ENCODE peak calls at places on chromosomes 7 and 10, in nine cellular contexts. One of them, this sample, is unnamed.

GRCh38 chr7:50310361-50310760 is 5.8 kb downstream of the IKZF1 start:
- DNase-seq in AG04450: no peak
- DNase-seq in WERI-Rb-1: no peak
- DNase-seq in A673: no peak
- DNase-seq in fibroblast of pulmonary artery: no peak
- DNase-seq in mammary epithelial cell: no peak
- DNase-seq in HFF-Myc: no peak
- DNase-seq in HL-60: peak
- DNase-seq in GM13976: no peak
- DNase-seq in this sample: no peak

GRCh38 chr7:1812693-1813393 is 142.8 kb downstream of the ELFN1 start:
- DNase-seq in HFF-Myc: no peak
- DNase-seq in HL-60: no peak
- DNase-seq in A673: peak
- DNase-seq in fibroblast of pulmonary artery: no peak
- DNase-seq in WERI-Rb-1: peak
- DNase-seq in AG04450: no peak
- DNase-seq in mammary epithelial cell: no peak
- DNase-seq in GM13976: peak
- DNase-seq in this sample: no peak

GRCh38 chr10:121104476-121105111 is 253.4 kb downstream of the WDR11 start:
- DNase-seq in HFF-Myc: no peak
- DNase-seq in fibroblast of pulmonary artery: no peak
- DNase-seq in WERI-Rb-1: no peak
- DNase-seq in mammary epithelial cell: peak
- DNase-seq in A673: no peak
- DNase-seq in HL-60: no peak
- DNase-seq in AG04450: no peak
- DNase-seq in GM13976: no peak
- DNase-seq in this sample: no peak

GRCh38 chr7:83413831-83414230 is 235.1 kb downstream of the SEMA3E start:
- DNase-seq in fibroblast of pulmonary artery: peak
- DNase-seq in A673: peak
- DNase-seq in AG04450: no peak
- DNase-seq in mammary epithelial cell: no peak
- DNase-seq in HFF-Myc: no peak
- DNase-seq in GM13976: no peak
- DNase-seq in HL-60: no peak
- DNase-seq in WERI-Rb-1: no peak
- DNase-seq in this sample: no peak

GRCh38 chr7:44973610-44974401 is 5.0 kb downstream of the MYO1G start:
- DNase-seq in fibroblast of pulmonary artery: peak
- DNase-seq in WERI-Rb-1: peak
- DNase-seq in mammary epithelial cell: no peak
- DNase-seq in HFF-Myc: no peak
- DNase-seq in AG04450: no peak
- DNase-seq in A673: peak
- DNase-seq in HL-60: peak
- DNase-seq in GM13976: no peak
- DNase-seq in this sample: peak

GRCh38 chr7:26743205-26743604 is 121.2 kb downstream of the SKAP2 start:
- DNase-seq in HFF-Myc: no peak
- DNase-seq in AG04450: no peak
- DNase-seq in fibroblast of pulmonary artery: no peak
- DNase-seq in GM13976: no peak
- DNase-seq in mammary epithelial cell: no peak
- DNase-seq in HL-60: no peak
- DNase-seq in WERI-Rb-1: no peak
- DNase-seq in A673: no peak
- DNase-seq in this sample: no peak

GRCh38 chr10:84194424-84195043 is at the start of gene CDHR1:
- DNase-seq in GM13976: peak
- DNase-seq in HFF-Myc: no peak
- DNase-seq in mammary epithelial cell: no peak
- DNase-seq in A673: peak
- DNase-seq in fibroblast of pulmonary artery: no peak
- DNase-seq in AG04450: no peak
- DNase-seq in WERI-Rb-1: peak
- DNase-seq in HL-60: no peak
- DNase-seq in this sample: peak

GRCh38 chr10:109282510-109282909 is 640.8 kb downstream of the XPNPEP1 start:
- DNase-seq in AG04450: peak
- DNase-seq in fibroblast of pulmonary artery: peak
- DNase-seq in mammary epithelial cell: no peak
- DNase-seq in WERI-Rb-1: no peak
- DNase-seq in GM13976: no peak
- DNase-seq in HFF-Myc: peak
- DNase-seq in HL-60: no peak
- DNase-seq in A673: no peak
- DNase-seq in this sample: no peak

GRCh38 chr7:15011289-15011688 is 108.7 kb upstream of the DGKB start:
- DNase-seq in GM13976: no peak
- DNase-seq in fibroblast of pulmonary artery: no peak
- DNase-seq in HFF-Myc: no peak
- DNase-seq in WERI-Rb-1: no peak
- DNase-seq in AG04450: no peak
- DNase-seq in HL-60: no peak
- DNase-seq in mammary epithelial cell: no peak
- DNase-seq in A673: no peak
- DNase-seq in this sample: no peak

GRCh38 chr7:15005672-15006071 is 103.1 kb upstream of the DGKB start:
- DNase-seq in HFF-Myc: no peak
- DNase-seq in AG04450: no peak
- DNase-seq in WERI-Rb-1: no peak
- DNase-seq in mammary epithelial cell: no peak
- DNase-seq in fibroblast of pulmonary artery: no peak
- DNase-seq in A673: no peak
- DNase-seq in HL-60: no peak
- DNase-seq in GM13976: no peak
- DNase-seq in this sample: no peak

GRCh38 chr7:15012135-15012534 is 109.6 kb upstream of the DGKB start:
- DNase-seq in GM13976: no peak
- DNase-seq in A673: no peak
- DNase-seq in AG04450: no peak
- DNase-seq in HL-60: no peak
- DNase-seq in fibroblast of pulmonary artery: no peak
- DNase-seq in HFF-Myc: no peak
- DNase-seq in WERI-Rb-1: no peak
- DNase-seq in mammary epithelial cell: no peak
- DNase-seq in this sample: no peak

DNA sequence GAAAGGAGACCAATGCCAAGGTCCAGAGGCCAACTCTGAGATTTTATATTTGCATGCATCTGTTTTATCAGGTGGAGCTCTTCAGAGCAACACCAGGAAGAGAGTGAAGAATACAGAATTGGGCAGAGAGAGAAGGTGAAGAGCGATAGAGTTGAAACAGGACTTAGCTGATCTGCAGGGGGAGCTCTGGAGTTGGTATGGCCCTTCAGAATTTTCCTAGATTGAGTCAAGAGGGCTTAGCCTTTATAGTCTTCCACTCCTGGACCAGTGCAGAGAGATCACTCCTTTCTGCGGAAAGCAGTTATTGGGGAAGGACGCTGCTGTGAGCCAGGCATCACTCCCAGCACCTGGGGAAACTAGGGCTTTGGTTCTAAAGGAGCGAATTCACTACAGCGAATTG is 105.0 kb upstream of the DGKB start:
- DNase-seq in mammary epithelial cell: peak
- DNase-seq in HFF-Myc: peak
- DNase-seq in HL-60: no peak
- DNase-seq in GM13976: no peak
- DNase-seq in AG04450: no peak
- DNase-seq in A673: peak
- DNase-seq in fibroblast of pulmonary artery: peak
- DNase-seq in WERI-Rb-1: peak
- DNase-seq in this sample: no peak
- TF ChIP-seq CTCF in mammary epithelial cell: peak
- TF ChIP-seq CTCF in HFF-Myc: peak
- TF ChIP-seq CTCF in HL-60: peak
- TF ChIP-seq CTCF in GM13976: no peak
- TF ChIP-seq CTCF in AG04450: peak
- TF ChIP-seq CTCF in A673: peak
- TF ChIP-seq CTCF in fibroblast of pulmonary artery: peak
- TF ChIP-seq CTCF in WERI-Rb-1: peak
- TF ChIP-seq CTCF in this sample: no peak

GRCh38 chr10:55214608-55215007 is 413.6 kb upstream of the PCDH15 start:
- DNase-seq in WERI-Rb-1: no peak
- DNase-seq in GM13976: no peak
- DNase-seq in fibroblast of pulmonary artery: no peak
- DNase-seq in AG04450: no peak
- DNase-seq in HL-60: no peak
- DNase-seq in mammary epithelial cell: no peak
- DNase-seq in A673: no peak
- DNase-seq in HFF-Myc: no peak
- DNase-seq in this sample: no peak
- TF ChIP-seq CTCF in WERI-Rb-1: no peak
- TF ChIP-seq CTCF in GM13976: no peak
- TF ChIP-seq CTCF in fibroblast of pulmonary artery: no peak
- TF ChIP-seq CTCF in AG04450: no peak
- TF ChIP-seq CTCF in HL-60: no peak
- TF ChIP-seq CTCF in mammary epithelial cell: no peak
- TF ChIP-seq CTCF in A673: no peak
- TF ChIP-seq CTCF in HFF-Myc: no peak
- TF ChIP-seq CTCF in this sample: no peak

DNA sequence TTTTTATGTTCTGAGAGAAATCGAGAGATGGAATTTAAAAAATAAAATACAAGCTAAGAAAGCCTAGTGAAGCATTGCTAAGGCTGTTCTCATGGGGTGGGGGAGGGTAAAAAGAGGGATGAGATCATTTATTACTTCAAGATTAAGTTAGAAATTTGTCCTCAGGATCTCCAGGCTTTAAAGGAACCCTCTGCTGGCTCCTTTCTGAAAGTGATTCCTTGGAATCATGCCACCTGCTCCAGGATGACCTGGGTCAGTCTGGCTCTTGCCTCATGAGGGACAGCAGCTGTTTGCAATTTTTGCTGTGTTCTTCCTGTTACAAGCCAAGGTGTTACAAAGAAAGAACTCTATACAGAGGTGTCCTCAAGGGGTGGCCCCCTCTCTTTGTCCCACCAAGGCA is 69.8 kb downstream of the CDK1 start:
- DNase-seq in fibroblast of pulmonary artery: peak
- DNase-seq in GM13976: no peak
- DNase-seq in A673: no peak
- DNase-seq in WERI-Rb-1: peak
- DNase-seq in HFF-Myc: peak
- DNase-seq in mammary epithelial cell: no peak
- DNase-seq in AG04450: no peak
- DNase-seq in HL-60: no peak
- DNase-seq in this sample: no peak
- TF ChIP-seq CTCF in fibroblast of pulmonary artery: no peak
- TF ChIP-seq CTCF in GM13976: no peak
- TF ChIP-seq CTCF in A673: no peak
- TF ChIP-seq CTCF in WERI-Rb-1: no peak
- TF ChIP-seq CTCF in HFF-Myc: no peak
- TF ChIP-seq CTCF in mammary epithelial cell: no peak
- TF ChIP-seq CTCF in AG04450: no peak
- TF ChIP-seq CTCF in HL-60: no peak
- TF ChIP-seq CTCF in this sample: no peak

DNA sequence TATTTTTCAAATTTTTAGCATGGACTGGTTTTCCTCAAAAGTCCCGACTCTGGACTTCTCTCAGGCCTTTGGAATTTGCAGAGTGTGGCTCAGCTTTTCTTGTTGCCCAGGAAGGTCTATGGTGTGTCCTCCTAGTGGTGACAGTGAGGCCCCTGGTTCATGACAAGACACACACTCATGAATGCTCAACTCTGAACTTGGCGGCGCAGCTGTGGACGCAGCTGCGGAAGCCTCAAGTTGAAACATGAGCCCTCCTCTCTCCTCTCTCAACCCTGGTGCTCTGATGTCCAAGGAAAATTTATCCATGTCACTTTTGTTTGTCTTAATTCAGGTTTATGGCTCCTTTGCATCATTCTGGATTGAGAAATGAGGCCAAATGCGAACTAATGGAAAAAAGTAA is 183.9 kb downstream of the HECW1 start:
- DNase-seq in fibroblast of pulmonary artery: no peak
- DNase-seq in mammary epithelial cell: no peak
- DNase-seq in HFF-Myc: no peak
- DNase-seq in HL-60: no peak
- DNase-seq in A673: no peak
- DNase-seq in GM13976: no peak
- DNase-seq in WERI-Rb-1: no peak
- DNase-seq in AG04450: peak
- DNase-seq in this sample: no peak
- TF ChIP-seq CTCF in fibroblast of pulmonary artery: no peak
- TF ChIP-seq CTCF in mammary epithelial cell: no peak
- TF ChIP-seq CTCF in HFF-Myc: peak
- TF ChIP-seq CTCF in HL-60: no peak
- TF ChIP-seq CTCF in A673: peak
- TF ChIP-seq CTCF in GM13976: no peak
- TF ChIP-seq CTCF in WERI-Rb-1: peak
- TF ChIP-seq CTCF in AG04450: peak
- TF ChIP-seq CTCF in this sample: no peak

GRCh38 chr10:131899695-131900349 is 986 bp upstream of the PPP2R2D start:
- DNase-seq in HL-60: peak
- DNase-seq in A673: peak
- DNase-seq in AG04450: no peak
- DNase-seq in HFF-Myc: no peak
- DNase-seq in GM13976: no peak
- DNase-seq in WERI-Rb-1: peak
- DNase-seq in fibroblast of pulmonary artery: no peak
- DNase-seq in mammary epithelial cell: no peak
- DNase-seq in this sample: no peak
- TF ChIP-seq CTCF in HL-60: no peak
- TF ChIP-seq CTCF in A673: no peak
- TF ChIP-seq CTCF in AG04450: peak
- TF ChIP-seq CTCF in HFF-Myc: no peak
- TF ChIP-seq CTCF in GM13976: no peak
- TF ChIP-seq CTCF in WERI-Rb-1: no peak
- TF ChIP-seq CTCF in fibroblast of pulmonary artery: no peak
- TF ChIP-seq CTCF in mammary epithelial cell: no peak
- TF ChIP-seq CTCF in this sample: no peak

GRCh38 chr7:140402178-140402835 is 1.6 kb upstream of the RAB19 start:
- DNase-seq in fibroblast of pulmonary artery: peak
- DNase-seq in WERI-Rb-1: no peak
- DNase-seq in HL-60: peak
- DNase-seq in mammary epithelial cell: peak
- DNase-seq in A673: no peak
- DNase-seq in HFF-Myc: peak
- DNase-seq in GM13976: no peak
- DNase-seq in AG04450: peak
- DNase-seq in this sample: no peak

GRCh38 chr7:140400381-140400780 is 2.1 kb upstream of the SLC37A3 start:
- DNase-seq in WERI-Rb-1: no peak
- DNase-seq in GM13976: no peak
- DNase-seq in fibroblast of pulmonary artery: no peak
- DNase-seq in HL-60: no peak
- DNase-seq in HFF-Myc: no peak
- DNase-seq in mammary epithelial cell: no peak
- DNase-seq in AG04450: no peak
- DNase-seq in A673: no peak
- DNase-seq in this sample: no peak

GRCh38 chr7:140393756-140394306 is 4.5 kb downstream of the SLC37A3 start:
- DNase-seq in A673: no peak
- DNase-seq in HFF-Myc: no peak
- DNase-seq in mammary epithelial cell: no peak
- DNase-seq in GM13976: no peak
- DNase-seq in fibroblast of pulmonary artery: no peak
- DNase-seq in WERI-Rb-1: no peak
- DNase-seq in HL-60: no peak
- DNase-seq in AG04450: no peak
- DNase-seq in this sample: no peak

GRCh38 chr7:140398821-140399220 is 491 bp upstream of the SLC37A3 start:
- DNase-seq in mammary epithelial cell: no peak
- DNase-seq in HFF-Myc: no peak
- DNase-seq in A673: no peak
- DNase-seq in AG04450: no peak
- DNase-seq in fibroblast of pulmonary artery: no peak
- DNase-seq in WERI-Rb-1: no peak
- DNase-seq in GM13976: no peak
- DNase-seq in HL-60: no peak
- DNase-seq in this sample: no peak

GRCh38 chr7:140397784-140398750 is at the start of gene SLC37A3:
- DNase-seq in fibroblast of pulmonary artery: peak
- DNase-seq in GM13976: peak
- DNase-seq in HL-60: peak
- DNase-seq in WERI-Rb-1: peak
- DNase-seq in HFF-Myc: no peak
- DNase-seq in A673: peak
- DNase-seq in AG04450: peak
- DNase-seq in mammary epithelial cell: peak
- DNase-seq in this sample: peak
- TF ChIP-seq CTCF in fibroblast of pulmonary artery: no peak
- TF ChIP-seq CTCF in GM13976: no peak
- TF ChIP-seq CTCF in HL-60: no peak
- TF ChIP-seq CTCF in WERI-Rb-1: no peak
- TF ChIP-seq CTCF in HFF-Myc: no peak
- TF ChIP-seq CTCF in A673: no peak
- TF ChIP-seq CTCF in AG04450: peak
- TF ChIP-seq CTCF in mammary epithelial cell: peak
- TF ChIP-seq CTCF in this sample: no peak

This sample was measured in CD14-positive monocyte.